ENCODE peak calls at places on chromosomes 13 and 19, in ten cellular contexts. M is activated CD8-positive, alpha-beta memory T cell treated with anti-CD3 and anti-CD28 coated beads for 1 hour; J is occipital lobe; N is H54; K is stimulated activated CD8-positive, alpha-beta memory T cell treated with anti-CD3 and anti-CD28 coated beads, Interleukin-7, amount 100 ng/mL, for 48 hours; R is pons; H is COR-L47; G is GM12892; I is thoracic aorta; A is epithelial cell of prostate. P is an unnamed sample.
A peak's percentile ranks its signal among the peaks of the same experiment; 100 is the strongest.

GRCh38 chr13:100124265-100124664 is 35.4 kb downstream of the PCCA start:
- DNase-seq in A (no peak), N (no peak), K (no peak), M (no peak), I (no peak), H (peak; percentile 25), G (no peak), J (no peak), R (no peak), P (no peak)

GRCh38 chr13:43567608-43568007 is 219.2 kb downstream of the ENOX1 start:
- DNase-seq in G (no peak), K (no peak), M (no peak), N (no peak), A (no peak), R (no peak), I (no peak), H (no peak), J (no peak), P (no peak)

GRCh38 chr13:44368062-44368591 is 5.5 kb upstream of the SERP2 start:
- DNase-seq in N (no peak), H (no peak), R (no peak), K (no peak), G (no peak), A (no peak), I (no peak), M (no peak), J (no peak), P (no peak)

GRCh38 chr13:113002206-113002821 is 33.3 kb downstream of the MCF2L start:
- DNase-seq in J (no peak), I (no peak), A (no peak), G (no peak), N (no peak), K (no peak), H (peak; percentile 96), M (no peak), R (no peak), P (peak; percentile 30)

GRCh38 chr13:35714588-35714987 is 238.1 kb upstream of the MAB21L1 start:
- DNase-seq in M (no peak), J (no peak), R (no peak), K (no peak), A (no peak), H (no peak), G (no peak), N (no peak), I (no peak), P (no peak)

GRCh38 chr13:105936816-105937215 is 598.6 kb downstream of the EFNB2 start:
- DNase-seq in N (no peak), G (no peak), H (no peak), A (no peak), M (no peak), K (no peak), I (no peak), J (no peak), R (no peak), P (no peak)

GRCh38 chr13:73325351-73326214 is 266.8 kb downstream of the KLF5 start:
- DNase-seq in J (no peak), M (no peak), K (no peak), N (no peak), I (no peak), R (no peak), H (no peak), G (no peak), A (no peak), P (no peak)

GRCh38 chr13:97753942-97754670 is 199.4 kb upstream of the IPO5 start:
- DNase-seq in R (no peak), I (no peak), N (no peak), H (no peak), A (no peak), M (no peak), K (no peak), J (no peak), G (no peak), P (no peak)

GRCh38 chr19:6414033-6414643 is 10.5 kb downstream of the KHSRP start:
- DNase-seq in J (no peak), R (no peak), N (no peak), I (no peak), H (no peak), G (no peak), A (no peak), M (no peak), K (no peak), P (no peak)

GRCh38 chr19:45768644-45769053 is 403 bp downstream of the SIX5 start:
- DNase-seq in H (no peak), M (no peak), A (no peak), R (no peak), I (no peak), K (no peak), N (peak; percentile 40), G (no peak), J (no peak), P (peak; percentile 28)

GRCh38 chr19:2976609-2977000 is 759 bp upstream of the TLE6 start:
- DNase-seq in K (no peak), H (no peak), A (no peak), J (no peak), G (no peak), N (no peak), R (no peak), I (no peak), M (no peak), P (no peak)

GRCh38 chr19:39595950-39596349 is 6.4 kb upstream of the LGALS13 start:
- DNase-seq in R (no peak), K (no peak), I (no peak), M (no peak), H (no peak), G (no peak), N (no peak), J (no peak), A (no peak), P (no peak)

GRCh38 chr13:81874681-81875661 is 1534.0 kb upstream of the SPRY2 start:
- DNase-seq in M (no peak), J (no peak), K (no peak), N (no peak), A (no peak), R (no peak), H (no peak), I (no peak), G (no peak), P (no peak)

GRCh38 chr19:38773469-38774177 is at the start of gene LGALS7:
- DNase-seq in G (no peak), H (no peak), A (no peak), K (no peak), N (no peak), R (no peak), J (no peak), M (no peak), I (no peak), P (no peak)

GRCh38 chr19:37127999-37128820 is 44.3 kb downstream of the ZNF585A start:
- DNase-seq in N (no peak), J (no peak), I (no peak), G (no peak), K (no peak), R (no peak), A (no peak), H (no peak), M (no peak), P (no peak)

GRCh38 chr19:42226886-42227285 is 6.8 kb downstream of the ZNF526 start:
- DNase-seq in R (no peak), G (no peak), H (no peak), A (no peak), N (no peak), J (no peak), I (no peak), K (no peak), M (no peak), P (no peak)

GRCh38 chr19:1264801-1265610 is 4.1 kb upstream of the CIRBP start:
- DNase-seq in H (no peak), A (no peak), G (no peak), K (no peak), M (no peak), J (no peak), N (peak; percentile 95), I (no peak), R (no peak), P (no peak)

GRCh38 chr19:50162988-50163387 is at the start of gene IZUMO2:
- DNase-seq in M (no peak), R (no peak), G (no peak), K (no peak), N (no peak), I (no peak), H (no peak), J (no peak), A (no peak), P (no peak)

P was measured in NCI-H2029.